ENCODE peak calls at places on chromosomes 1 and 21, in eight cellular contexts. W is psoas muscle, Q is cardiac muscle cell, I is hepatocyte, N is coronary artery, U is GM06990, V is lower lobe of right lung, B is heart left ventricle. Z is an unnamed sample.

GRCh38 chr1:109763646-109764415 is at the start of gene EPS8L3:
- DNase-seq in I (peak), V (peak), W (peak), N (peak), Q (no peak), B (peak), U (no peak), Z (no peak)

GRCh38 chr1:41615316-41615715 is 130.8 kb upstream of the EDN2 start:
- DNase-seq in N (no peak), U (no peak), B (no peak), I (no peak), W (no peak), Q (no peak), V (no peak), Z (no peak)

GRCh38 chr1:223748773-223749733 is 36.7 kb downstream of the CAPN2 start:
- DNase-seq in I (peak), B (peak), W (peak), N (peak), V (peak), U (peak), Q (peak), Z (no peak)

GRCh38 chr21:15309022-15309590 is 244.3 kb upstream of the NRIP1 start:
- DNase-seq in W (no peak), N (no peak), V (no peak), Q (no peak), B (no peak), I (no peak), U (no peak), Z (no peak)

GRCh38 chr1:235999259-235999925 is 65.5 kb downstream of the NID1 start:
- DNase-seq in W (no peak), B (peak), U (peak), N (peak), V (no peak), I (no peak), Q (no peak), Z (peak)

GRCh38 chr1:47508900-47509488 is 71.2 kb downstream of the FOXD2 start:
- DNase-seq in V (no peak), W (no peak), I (peak), N (no peak), Q (no peak), U (no peak), B (no peak), Z (no peak)

GRCh38 chr1:30812093-30812492 is 54.5 kb upstream of the LAPTM5 start:
- DNase-seq in N (no peak), B (no peak), I (no peak), Q (no peak), W (no peak), V (no peak), U (no peak), Z (no peak)

GRCh38 chr1:29452463-29453230 is 216.3 kb downstream of the PTPRU start:
- DNase-seq in W (no peak), N (no peak), U (no peak), Q (no peak), B (no peak), I (no peak), V (no peak), Z (no peak)

GRCh38 chr1:7847599-7847998 is 5.3 kb downstream of the UTS2 start:
- DNase-seq in I (no peak), B (no peak), U (no peak), W (no peak), Q (no peak), N (no peak), V (no peak), Z (peak)

GRCh38 chr1:182159443-182159842 is 97.9 kb upstream of the ZNF648 start:
- DNase-seq in Q (no peak), V (no peak), B (no peak), I (no peak), U (no peak), W (no peak), N (no peak), Z (no peak)

GRCh38 chr1:48031676-48032075 is 34.5 kb upstream of the TRABD2B start:
- DNase-seq in W (no peak), I (no peak), Q (no peak), B (no peak), V (no peak), U (no peak), N (peak), Z (no peak)

GRCh38 chr1:153916297-153916696 is 6.5 kb downstream of the GATAD2B start:
- DNase-seq in B (no peak), V (no peak), W (no peak), U (no peak), Q (no peak), I (no peak), N (no peak), Z (no peak)

GRCh38 chr1:112706505-112707216 is at the start of gene RHOC:
- DNase-seq in Q (peak), U (peak), B (peak), I (peak), V (peak), W (peak), N (no peak), Z (no peak)

GRCh38 chr1:18530567-18531502 is 50.1 kb downstream of the KLHDC7A start:
- DNase-seq in W (no peak), B (no peak), V (no peak), Q (no peak), I (peak), U (no peak), N (peak), Z (no peak)

GRCh38 chr1:150259758-150260669 is 2.4 kb downstream of the CA14 start:
- DNase-seq in Q (peak), B (peak), U (no peak), N (no peak), W (no peak), I (peak), V (peak), Z (no peak)

GRCh38 chr21:43370888-43371570 is 55.9 kb downstream of the SIK1 start:
- DNase-seq in W (no peak), Q (no peak), B (no peak), V (no peak), N (no peak), U (no peak), I (no peak), Z (no peak)

GRCh38 chr1:3777078-3777547 is 4.6 kb downstream of the SMIM1 start:
- DNase-seq in I (no peak), V (no peak), N (no peak), Q (no peak), W (no peak), U (no peak), B (no peak), Z (no peak)

GRCh38 chr1:183562701-183563100 is 27.6 kb downstream of the NCF2 start:
- DNase-seq in W (no peak), B (no peak), I (no peak), Q (no peak), N (no peak), V (no peak), U (no peak), Z (no peak)

GRCh38 chr1:65393345-65393744 is 27.1 kb upstream of the LEPR start:
- DNase-seq in U (peak), I (no peak), N (no peak), V (no peak), W (no peak), Q (no peak), B (no peak), Z (peak)

GRCh38 chr1:163187849-163188248 is 14.9 kb downstream of the RGS5 start:
- DNase-seq in W (no peak), B (no peak), Q (no peak), V (no peak), U (no peak), N (no peak), I (no peak), Z (no peak)

GRCh38 chr1:209627349-209628196 is 24.7 kb downstream of the LAMB3 start:
- DNase-seq in V (peak), B (peak), W (peak), Q (peak), I (peak), U (peak), N (no peak), Z (no peak)

GRCh38 chr1:165116732-165117131 is 239.8 kb downstream of the LMX1A start:
- DNase-seq in I (peak), B (no peak), N (no peak), Q (no peak), V (no peak), W (no peak), U (no peak), Z (no peak)

GRCh38 chr1:32890516-32891240 is 4.4 kb downstream of the HPCA start:
- DNase-seq in N (no peak), B (no peak), U (no peak), Q (no peak), V (no peak), I (no peak), W (no peak), Z (no peak)

GRCh38 chr1:114235956-114236355 is 82.3 kb upstream of the SYT6 start:
- DNase-seq in I (no peak), N (no peak), Q (peak), B (peak), V (no peak), U (no peak), W (no peak), Z (no peak)

GRCh38 chr1:112446411-112446810 is 50.4 kb downstream of the CTTNBP2NL start:
- DNase-seq in N (no peak), B (no peak), V (no peak), U (no peak), W (no peak), I (no peak), Q (no peak), Z (no peak)

GRCh38 chr1:169860187-169860586 is 33.5 kb downstream of the SCYL3 start:
- DNase-seq in I (no peak), U (no peak), V (no peak), B (no peak), W (no peak), N (no peak), Q (no peak), Z (no peak)

GRCh38 chr1:233614173-233614742 is 352 bp downstream of the KCNK1 start:
- DNase-seq in B (peak), Q (peak), I (peak), V (peak), W (peak), U (peak), N (no peak), Z (no peak)

GRCh38 chr1:113756461-113756860 is 2.8 kb downstream of the PHTF1 start:
- DNase-seq in V (no peak), N (no peak), U (no peak), I (no peak), W (no peak), B (no peak), Q (no peak), Z (no peak)

GRCh38 chr1:246152986-246153431 is 354.1 kb downstream of the SMYD3 start:
- DNase-seq in N (no peak), W (no peak), U (no peak), Q (no peak), V (no peak), B (no peak), I (no peak), Z (no peak)

GRCh38 chr1:87045757-87046422 is 131.5 kb downstream of the HS2ST1 start:
- DNase-seq in N (no peak), W (no peak), B (no peak), Q (no peak), I (no peak), V (no peak), U (peak), Z (no peak)

GRCh38 chr1:14742181-14742980 is 143.9 kb downstream of the KAZN start:
- DNase-seq in U (peak), V (no peak), B (no peak), W (no peak), I (peak), Q (no peak), N (no peak), Z (peak)

GRCh38 chr1:172109357-172109756 is 268.1 kb downstream of the DNM3 start:
- DNase-seq in Q (no peak), V (no peak), U (no peak), B (no peak), W (no peak), I (no peak), N (no peak), Z (no peak)

GRCh38 chr1:22415489-22415888 is 36.2 kb upstream of the ZBTB40 start:
- DNase-seq in U (no peak), V (no peak), N (no peak), Q (no peak), B (no peak), W (no peak), I (no peak), Z (no peak)

GRCh38 chr21:29125979-29126378 is 4.5 kb upstream of the MAP3K7CL start:
- DNase-seq in N (no peak), V (no peak), B (no peak), I (no peak), Q (no peak), U (no peak), W (no peak), Z (no peak)

GRCh38 chr1:51442198-51442597 is 76.9 kb downstream of the EPS15 start:
- DNase-seq in V (no peak), U (no peak), B (no peak), I (no peak), W (no peak), N (no peak), Q (no peak), Z (no peak)

GRCh38 chr21:42237577-42237976 is 18.6 kb downstream of the ABCG1 start:
- DNase-seq in I (no peak), N (no peak), V (no peak), U (no peak), B (no peak), W (peak), Q (no peak), Z (no peak)
- H3K4me3 ChIP-seq in I (no peak), N (no peak), V (no peak), U (no peak), B (no peak), W (no peak), Q (no peak), Z (no peak)

GRCh38 chr1:90344963-90345730 is 350.2 kb downstream of the ZNF326 start:
- DNase-seq in W (no peak), Q (no peak), I (no peak), U (no peak), V (no peak), N (no peak), B (no peak), Z (no peak)
- TF ChIP-seq CTCF in W (no peak), Q (no peak), I (no peak), U (no peak), V (no peak), N (no peak), B (no peak), Z (no peak)

DNA sequence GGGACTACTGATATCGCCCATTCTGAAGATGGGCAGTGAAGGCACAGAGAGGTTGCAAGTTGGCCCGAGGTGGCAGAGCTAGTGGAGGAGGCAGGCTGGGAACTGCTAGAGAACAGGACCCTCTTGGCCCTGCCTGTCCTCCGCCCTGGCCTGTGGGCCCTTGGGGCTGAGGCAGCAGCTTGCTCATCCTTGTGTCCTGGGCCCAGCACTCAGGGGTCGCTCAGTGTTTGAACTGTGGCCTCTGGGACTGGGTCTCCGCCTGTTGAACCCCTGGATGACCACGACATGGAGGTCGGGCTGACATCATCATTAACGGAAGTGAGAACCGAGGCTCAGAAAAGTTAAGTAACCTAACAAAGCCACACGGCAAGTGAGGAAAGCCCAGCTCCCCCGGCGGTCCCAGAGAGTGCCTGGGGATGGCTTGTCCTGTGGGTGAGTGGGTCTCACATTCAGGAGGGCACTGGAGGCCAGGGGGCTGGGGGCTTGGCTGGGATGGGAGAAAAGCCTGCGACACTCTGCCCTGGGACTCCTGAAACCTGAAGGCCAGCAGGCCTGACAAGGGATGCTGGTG is 23.0 kb upstream of the DDOST start:
- DNase-seq in I (no peak), B (no peak), Q (no peak), U (no peak), W (peak), V (no peak), N (no peak), Z (no peak)
- H3K4me3 ChIP-seq in I (no peak), B (peak), Q (no peak), U (no peak), W (peak), V (peak), N (peak), Z (no peak)

GRCh38 chr21:46326110-46326703 is 2.3 kb downstream of the PCNT start:
- DNase-seq in B (no peak), V (no peak), Q (no peak), W (no peak), N (no peak), I (no peak), U (no peak), Z (no peak)
- TF ChIP-seq CTCF in B (no peak), V (no peak), Q (no peak), W (no peak), N (no peak), I (peak), U (peak), Z (no peak)

GRCh38 chr1:155085504-155086181 is 7.0 kb downstream of the EFNA3 start:
- DNase-seq in N (peak), W (peak), U (peak), B (peak), Q (peak), I (peak), V (peak), Z (no peak)

GRCh38 chr1:155084722-155085503 is 6.3 kb downstream of the EFNA3 start:
- DNase-seq in U (peak), W (peak), V (peak), B (peak), N (peak), I (peak), Q (peak), Z (peak)

GRCh38 chr1:155086856-155087535 is 8.4 kb downstream of the EFNA3 start:
- DNase-seq in Q (peak), N (no peak), U (no peak), V (no peak), I (no peak), B (no peak), W (no peak), Z (no peak)

GRCh38 chr1:155083865-155084721 is 5.5 kb downstream of the EFNA3 start:
- DNase-seq in W (no peak), N (peak), I (peak), V (no peak), Q (peak), B (no peak), U (no peak), Z (no peak)

DNA sequence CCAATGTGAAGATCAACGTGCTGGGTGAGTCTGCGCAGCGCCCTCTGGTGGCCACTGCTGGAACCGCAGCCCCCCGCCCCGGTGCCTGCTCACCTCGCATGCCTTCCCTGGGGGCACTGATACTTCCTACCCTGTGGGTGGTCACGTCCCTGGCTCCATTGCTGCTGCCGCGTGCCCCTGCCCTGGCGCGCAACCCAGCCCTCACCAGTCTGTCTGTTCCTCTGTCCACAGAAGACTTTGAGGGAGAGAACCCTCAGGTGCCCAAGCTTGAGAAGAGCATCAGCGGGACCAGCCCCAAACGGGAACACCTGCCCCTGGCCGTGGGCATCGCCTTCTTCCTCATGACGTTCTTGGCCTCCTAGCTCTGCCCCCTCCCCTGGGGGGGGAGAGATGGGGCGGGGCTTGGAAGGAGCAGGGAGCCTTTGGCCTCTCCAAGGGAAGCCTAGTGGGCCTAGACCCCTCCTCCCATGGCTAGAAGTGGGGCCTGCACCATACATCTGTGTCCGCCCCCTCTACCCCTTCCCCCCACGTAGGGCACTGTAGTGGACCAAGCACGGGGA is 7.6 kb downstream of the EFNA3 start:
- DNase-seq in W (peak), N (peak), B (peak), U (peak), I (peak), V (peak), Q (peak), Z (no peak)
- H3K4me3 ChIP-seq in W (no peak), N (peak), B (peak), U (no peak), I (no peak), V (peak), Q (peak), Z (no peak)

GRCh38 chr1:230160957-230161771 is 94.1 kb downstream of the GALNT2 start:
- DNase-seq in B (no peak), Q (no peak), U (no peak), V (no peak), N (no peak), W (no peak), I (peak), Z (no peak)
- TF ChIP-seq CTCF in B (no peak), Q (no peak), U (no peak), V (no peak), N (no peak), W (no peak), I (no peak), Z (no peak)

DNA sequence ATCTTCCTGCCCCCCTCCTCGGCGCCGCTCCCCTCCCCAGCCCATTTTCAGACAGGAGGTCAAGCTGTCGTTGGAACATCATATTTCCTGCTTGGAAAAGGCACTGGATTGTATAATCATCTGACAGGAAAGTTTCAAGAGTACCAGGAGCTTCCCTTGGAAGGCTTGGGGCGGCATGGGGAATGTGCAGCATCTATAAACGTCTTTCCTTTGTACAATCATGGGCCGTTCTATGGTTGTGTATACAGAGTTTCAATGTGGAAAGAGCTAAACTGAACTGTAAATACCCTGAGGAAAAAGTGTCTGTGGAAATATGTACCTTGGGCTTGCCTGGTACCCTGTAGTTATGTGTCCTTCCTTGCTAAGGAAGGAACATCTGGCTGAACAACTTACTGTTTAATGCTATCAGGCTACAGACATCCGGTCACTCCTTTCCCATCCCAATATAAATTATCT is 368.1 kb upstream of the ADGRL2 start:
- DNase-seq in W (no peak), U (no peak), V (no peak), B (no peak), I (no peak), N (no peak), Q (no peak), Z (no peak)
- H3K4me3 ChIP-seq in W (no peak), U (no peak), V (no peak), B (no peak), I (no peak), N (no peak), Q (no peak), Z (no peak)